ENCODE peak calls at places on chromosomes 7 and 10, in five cellular contexts. One of them, this sample, is unnamed.

GRCh38 chr10:71635251-71635866 is 84.2 kb downstream of the C10orf105 start:
- DNase-seq in neuronal stem cell: no peak
- DNase-seq in lower leg skin: no peak
- DNase-seq in NCI-H1694: no peak
- DNase-seq in brain microvascular endothelial cell: no peak
- DNase-seq in this sample: no peak

GRCh38 chr7:40192036-40192435 is 57.2 kb downstream of the SUGCT start:
- DNase-seq in brain microvascular endothelial cell: no peak
- DNase-seq in neuronal stem cell: no peak
- DNase-seq in lower leg skin: no peak
- DNase-seq in NCI-H1694: no peak
- DNase-seq in this sample: no peak

GRCh38 chr7:15685358-15686181 is 913 bp downstream of the MEOX2 start:
- DNase-seq in brain microvascular endothelial cell: no peak
- DNase-seq in neuronal stem cell: peak
- DNase-seq in NCI-H1694: no peak
- DNase-seq in lower leg skin: peak
- DNase-seq in this sample: peak

GRCh38 chr7:128812514-128813168 is 17.6 kb upstream of the FLNC start:
- DNase-seq in lower leg skin: no peak
- DNase-seq in neuronal stem cell: no peak
- DNase-seq in brain microvascular endothelial cell: no peak
- DNase-seq in NCI-H1694: no peak
- DNase-seq in this sample: peak

GRCh38 chr10:122393288-122393687 is 18.8 kb downstream of the PLEKHA1 start:
- DNase-seq in lower leg skin: no peak
- DNase-seq in brain microvascular endothelial cell: no peak
- DNase-seq in NCI-H1694: no peak
- DNase-seq in neuronal stem cell: no peak
- DNase-seq in this sample: no peak

GRCh38 chr10:100522107-100522811 is 2.6 kb upstream of the SEC31B start:
- DNase-seq in NCI-H1694: no peak
- DNase-seq in neuronal stem cell: no peak
- DNase-seq in brain microvascular endothelial cell: no peak
- DNase-seq in lower leg skin: no peak
- DNase-seq in this sample: no peak

GRCh38 chr7:50733552-50733951 is 49.1 kb downstream of the GRB10 start:
- DNase-seq in brain microvascular endothelial cell: peak
- DNase-seq in lower leg skin: no peak
- DNase-seq in neuronal stem cell: no peak
- DNase-seq in NCI-H1694: no peak
- DNase-seq in this sample: no peak

GRCh38 chr10:33155720-33156638 is 178.5 kb downstream of the NRP1 start:
- DNase-seq in neuronal stem cell: no peak
- DNase-seq in lower leg skin: no peak
- DNase-seq in NCI-H1694: no peak
- DNase-seq in brain microvascular endothelial cell: peak
- DNase-seq in this sample: peak

GRCh38 chr10:96280859-96281258 is 9.5 kb upstream of the BLNK start:
- DNase-seq in brain microvascular endothelial cell: no peak
- DNase-seq in NCI-H1694: no peak
- DNase-seq in lower leg skin: no peak
- DNase-seq in neuronal stem cell: no peak
- DNase-seq in this sample: no peak

GRCh38 chr10:31036209-31036608 is 4.5 kb upstream of the ZNF438 start:
- DNase-seq in brain microvascular endothelial cell: peak
- DNase-seq in lower leg skin: no peak
- DNase-seq in NCI-H1694: no peak
- DNase-seq in neuronal stem cell: no peak
- DNase-seq in this sample: peak

GRCh38 chr7:55641273-55641691 is 69.0 kb upstream of the VOPP1 start:
- DNase-seq in lower leg skin: peak
- DNase-seq in NCI-H1694: peak
- DNase-seq in brain microvascular endothelial cell: peak
- DNase-seq in neuronal stem cell: peak
- DNase-seq in this sample: peak

GRCh38 chr7:87474533-87475358 is 734 bp downstream of the ABCB4 start:
- DNase-seq in lower leg skin: no peak
- DNase-seq in neuronal stem cell: no peak
- DNase-seq in NCI-H1694: no peak
- DNase-seq in brain microvascular endothelial cell: peak
- DNase-seq in this sample: peak

GRCh38 chr10:115981056-115981455 is 291.9 kb downstream of the GFRA1 start:
- DNase-seq in neuronal stem cell: no peak
- DNase-seq in lower leg skin: no peak
- DNase-seq in brain microvascular endothelial cell: no peak
- DNase-seq in NCI-H1694: no peak
- DNase-seq in this sample: peak

GRCh38 chr10:70974351-70974901 is 86.1 kb upstream of the PCBD1 start:
- DNase-seq in NCI-H1694: peak
- DNase-seq in brain microvascular endothelial cell: peak
- DNase-seq in lower leg skin: no peak
- DNase-seq in neuronal stem cell: no peak
- DNase-seq in this sample: no peak

GRCh38 chr7:151440799-151441443 is 980 bp upstream of the CRYGN start:
- DNase-seq in neuronal stem cell: no peak
- DNase-seq in NCI-H1694: no peak
- DNase-seq in brain microvascular endothelial cell: no peak
- DNase-seq in lower leg skin: no peak
- DNase-seq in this sample: no peak

GRCh38 chr10:88042162-88043100 is 179.0 kb downstream of the PTEN start:
- DNase-seq in lower leg skin: peak
- DNase-seq in brain microvascular endothelial cell: peak
- DNase-seq in NCI-H1694: no peak
- DNase-seq in neuronal stem cell: no peak
- DNase-seq in this sample: peak

GRCh38 chr10:113476191-113476590 is 76.7 kb upstream of the HABP2 start:
- DNase-seq in neuronal stem cell: no peak
- DNase-seq in NCI-H1694: no peak
- DNase-seq in brain microvascular endothelial cell: no peak
- DNase-seq in lower leg skin: no peak
- DNase-seq in this sample: no peak

GRCh38 chr10:119860866-119861601 is 11.6 kb downstream of the MCMBP start:
- DNase-seq in neuronal stem cell: no peak
- DNase-seq in brain microvascular endothelial cell: no peak
- DNase-seq in lower leg skin: no peak
- DNase-seq in NCI-H1694: no peak
- DNase-seq in this sample: no peak

GRCh38 chr10:21519981-21520436 is 5.5 kb downstream of the SKIDA1 start:
- DNase-seq in neuronal stem cell: no peak
- DNase-seq in lower leg skin: no peak
- DNase-seq in NCI-H1694: no peak
- DNase-seq in brain microvascular endothelial cell: peak
- DNase-seq in this sample: peak

GRCh38 chr7:24820730-24821044 is 63.4 kb upstream of the GSDME start:
- DNase-seq in neuronal stem cell: no peak
- DNase-seq in NCI-H1694: no peak
- DNase-seq in lower leg skin: no peak
- DNase-seq in brain microvascular endothelial cell: no peak
- DNase-seq in this sample: no peak

This sample was measured in neural progenitor cell.